ENCODE peak calls at places on chromosomes 7 and 10, in four cellular contexts. M is neuronal stem cell, T is IMR-90, N is H1. S is an unnamed sample. For H3K27me3, the result is how much of the 10 kb centered on the place peaks cover.

GRCh38 chr7:129807863-129808262 is 144.9 kb downstream of the UBE2H start:
- DNase-seq in M (no peak), T (no peak), N (no peak), S (no peak)

GRCh38 chr7:27180431-27181175 is 4.4 kb downstream of the HOXA11 start:
- DNase-seq in M (no peak), T (no peak), N (no peak), S (peak)

GRCh38 chr10:87092861-87093460 is 1.7 kb downstream of the GLUD1 start:
- DNase-seq in M (no peak), T (peak), N (no peak), S (peak)

GRCh38 chr10:63522129-63522687 is 1.0 kb downstream of the REEP3 start:
- DNase-seq in M (no peak), T (peak), N (no peak), S (no peak)

GRCh38 chr10:107051769-107052168 is 112.7 kb downstream of the SORCS1 start:
- DNase-seq in M (no peak), T (no peak), N (no peak), S (no peak)

GRCh38 chr7:130818056-130818455 is 84.0 kb upstream of the KLF14 start:
- DNase-seq in M (no peak), T (no peak), N (no peak), S (no peak)

GRCh38 chr10:1420663-1421362 is 316.5 kb downstream of the ADARB2 start:
- DNase-seq in M (peak), T (no peak), N (peak), S (peak)

GRCh38 chr7:77469927-77470326 is 53.8 kb upstream of the GSAP start:
- DNase-seq in M (no peak), T (no peak), N (no peak), S (no peak)

GRCh38 chr10:19848226-19848950 is 32.2 kb downstream of the PLXDC2 start:
- DNase-seq in M (no peak), T (no peak), N (no peak), S (no peak)

GRCh38 chr7:86908948-86909347 is 150.5 kb downstream of the ELAPOR2 start:
- DNase-seq in M (no peak), T (no peak), N (no peak), S (no peak)

GRCh38 chr7:101885597-101885955 is 68.2 kb downstream of the CUX1 start:
- DNase-seq in M (no peak), T (no peak), N (no peak), S (no peak)

GRCh38 chr7:128959296-128959695 is 21.6 kb downstream of the IRF5 start:
- DNase-seq in M (no peak), T (no peak), N (no peak), S (no peak)

GRCh38 chr10:14382022-14382421 is 51.3 kb upstream of the FRMD4A start:
- DNase-seq in M (no peak), T (peak), N (no peak), S (no peak)

GRCh38 chr7:127888411-127888810 is 142.8 kb downstream of the LRRC4 start:
- DNase-seq in M (no peak), T (no peak), N (no peak), S (no peak)

GRCh38 chr7:116802784-116803183 is 59.6 kb upstream of the CAPZA2 start:
- DNase-seq in M (peak), T (peak), N (no peak), S (no peak)

GRCh38 chr7:28900311-28900710 is 57.8 kb downstream of the TRIL start:
- DNase-seq in M (no peak), T (no peak), N (no peak), S (no peak)

GRCh38 chr7:69599211-69599878 is 1.1 kb downstream of the AUTS2 start:
- DNase-seq in M (peak), T (no peak), N (no peak), S (peak)

GRCh38 chr7:50637725-50638643 is 72.8 kb upstream of the DDC start:
- DNase-seq in M (no peak), T (peak), N (no peak), S (no peak)

GRCh38 chr10:129389194-129389593 is 77.8 kb upstream of the MGMT start:
- DNase-seq in M (no peak), T (no peak), N (no peak), S (no peak)
- H3K14ac ChIP-seq in M (no peak), T (no peak), N (no peak), S (no peak)

GRCh38 chr10:71143170-71143569 is 69.2 kb upstream of the UNC5B start:
- DNase-seq in M (no peak), T (no peak), N (no peak), S (no peak)

GRCh38 chr10:71143610-71144009 is 68.8 kb upstream of the UNC5B start:
- DNase-seq in M (no peak), T (no peak), N (no peak), S (no peak)

GRCh38 chr10:71144824-71145223 is 67.5 kb upstream of the UNC5B start:
- DNase-seq in M (no peak), T (no peak), N (no peak), S (peak)

GRCh38 chr10:71138126-71138860 is 74.1 kb upstream of the UNC5B start:
- DNase-seq in M (no peak), T (no peak), N (no peak), S (peak)

GRCh38 chr10:71141528-71141927 is 70.8 kb upstream of the UNC5B start:
- DNase-seq in M (no peak), T (no peak), N (no peak), S (peak)
- H2BK5ac ChIP-seq in M (no peak), T (no peak), N (no peak), S (no peak)

DNA sequence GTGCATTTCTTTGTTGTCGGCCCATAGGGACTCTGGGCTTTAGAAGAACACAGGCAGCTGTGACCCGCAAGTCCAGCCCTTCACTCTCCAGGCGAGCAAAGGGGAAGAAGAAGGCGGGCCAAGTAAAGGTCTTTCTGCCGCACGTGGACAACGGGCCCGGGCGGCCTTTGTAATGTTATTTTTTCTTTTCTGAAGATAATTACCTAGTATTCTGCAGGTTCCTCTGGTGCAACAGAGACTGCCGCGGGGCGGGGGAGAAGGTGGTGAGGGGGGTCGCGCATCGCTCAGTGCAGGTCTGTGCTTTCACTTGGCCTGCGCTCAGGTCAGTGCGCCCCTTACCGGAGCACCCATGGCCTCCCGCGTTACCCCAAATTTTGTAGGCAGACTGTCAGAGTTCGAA is 7.1 kb upstream of the TBX20 start:
- DNase-seq in M (no peak), T (no peak), N (no peak), S (peak)
- H3K27me3 ChIP-seq in M (half or more), T (half or more), N (half or more), S (half or more)

DNA sequence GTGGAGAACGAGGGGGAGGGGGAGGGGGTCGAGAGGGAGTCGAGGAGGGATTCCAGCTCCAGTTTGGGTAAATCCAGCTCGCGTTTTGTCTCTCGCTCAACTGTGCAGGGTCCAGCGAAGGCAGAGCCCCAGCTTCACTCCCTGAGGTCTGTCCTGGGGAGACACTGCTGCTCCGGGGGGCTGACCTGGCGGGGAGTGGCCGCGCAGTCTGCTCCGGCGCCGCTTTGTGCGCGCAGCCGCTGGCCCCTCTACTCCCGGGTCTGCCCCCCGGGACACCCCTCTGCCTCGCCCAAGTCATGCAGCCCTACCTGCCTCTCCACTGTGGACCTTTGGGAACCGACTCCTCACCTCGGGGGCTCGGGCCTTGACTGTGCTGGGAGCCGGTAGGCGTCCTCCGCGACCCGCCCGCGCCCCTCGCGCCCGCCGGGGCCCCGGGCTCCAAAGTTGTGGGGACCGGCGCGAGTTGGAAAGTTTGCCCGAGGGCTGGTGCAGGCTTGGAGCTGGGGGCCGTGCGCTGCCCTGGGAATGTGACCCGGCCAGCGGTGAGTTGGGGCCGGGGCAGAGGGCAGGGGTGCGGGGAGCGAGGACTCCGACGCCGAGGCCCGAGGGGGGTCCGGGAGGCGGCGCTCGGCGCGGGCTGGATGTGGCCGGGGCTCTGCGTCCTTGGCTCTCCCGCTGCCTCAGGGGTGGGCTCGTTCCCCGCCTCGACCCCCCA is at the start of gene TET1:
- DNase-seq in M (peak), T (peak), N (peak), S (peak)
- H3K14ac ChIP-seq in M (peak), T (peak), N (peak), S (peak)

GRCh38 chr7:35362341-35362740 is 108.4 kb upstream of the TBX20 start:
- DNase-seq in M (no peak), T (no peak), N (no peak), S (no peak)
- H2BK5ac ChIP-seq in M (no peak), T (no peak), N (no peak), S (no peak)

GRCh38 chr10:92692697-92693533 is 3.2 kb downstream of the HHEX start:
- DNase-seq in M (peak), T (no peak), N (no peak), S (no peak)
- H3K27me3 ChIP-seq in M (half or more), T (under half), N (half or more), S (half or more)

GRCh38 chr10:84523509-84523908 is 195.1 kb downstream of the CCSER2 start:
- DNase-seq in M (no peak), T (no peak), N (no peak), S (no peak)

GRCh38 chr10:84524435-84524834 is 196.0 kb downstream of the CCSER2 start:
- DNase-seq in M (no peak), T (no peak), N (no peak), S (no peak)

GRCh38 chr10:84522612-84523462 is 194.4 kb downstream of the CCSER2 start:
- DNase-seq in M (no peak), T (no peak), N (no peak), S (no peak)

GRCh38 chr10:84521468-84521867 is 193.1 kb downstream of the CCSER2 start:
- DNase-seq in M (no peak), T (no peak), N (no peak), S (no peak)

GRCh38 chr10:84525120-84525806 is 196.9 kb downstream of the CCSER2 start:
- DNase-seq in M (no peak), T (no peak), N (no peak), S (no peak)
- H3K14ac ChIP-seq in M (no peak), T (no peak), N (no peak), S (no peak)

DNA sequence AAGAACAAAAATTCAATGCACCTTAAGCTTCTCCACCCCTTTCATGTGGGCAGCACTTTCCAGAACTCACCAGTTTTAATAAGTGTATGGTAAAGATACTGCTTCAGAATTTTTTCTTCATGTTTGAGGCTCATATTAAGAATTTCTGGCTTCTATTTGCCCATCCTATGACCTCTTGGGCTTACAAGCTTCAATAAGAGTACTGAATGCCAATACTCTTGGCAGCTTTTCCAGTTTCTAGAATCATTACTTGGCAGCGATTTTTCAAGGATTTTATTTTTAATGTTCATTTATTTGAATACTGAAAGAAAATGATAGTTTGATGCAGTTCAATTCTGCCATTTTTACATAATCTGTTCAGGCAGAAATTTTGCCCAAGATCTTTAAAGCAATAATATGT is 242.1 kb upstream of the KCND2 start:
- DNase-seq in M (no peak), T (no peak), N (no peak), S (no peak)
- H2BK5ac ChIP-seq in M (no peak), T (no peak), N (no peak), S (no peak)

GRCh38 chr7:151256410-151257045 is 8.0 kb upstream of the SMARCD3 start:
- DNase-seq in M (no peak), T (no peak), N (no peak), S (no peak)
- H3K27me3 ChIP-seq in M (under half), T (under half), N (under half), S (under half)

GRCh38 chr7:107659666-107660065 is 962 bp upstream of the SLC26A4 start:
- DNase-seq in M (no peak), T (peak), N (no peak), S (no peak)
- H3K14ac ChIP-seq in M (no peak), T (no peak), N (no peak), S (no peak)